ENCODE peak calls at places on chromosome 7, in five cellular contexts. One of them, this sample, is unnamed.

GRCh38 chr7:137684776-137685175 is 162.0 kb downstream of the DGKI start:
- DNase-seq in lower leg skin: no peak
- DNase-seq in prostate gland: no peak
- DNase-seq in sigmoid colon: no peak
- DNase-seq in tibial nerve: no peak
- DNase-seq in this sample: no peak

GRCh38 chr7:65731562-65732035 is 141.3 kb upstream of the VKORC1L1 start:
- DNase-seq in lower leg skin: no peak
- DNase-seq in prostate gland: peak; percentile 28
- DNase-seq in sigmoid colon: peak; percentile 63
- DNase-seq in tibial nerve: no peak
- DNase-seq in this sample: no peak

GRCh38 chr7:130990178-130990832 is 256.3 kb upstream of the KLF14 start:
- DNase-seq in lower leg skin: peak; percentile 68
- DNase-seq in prostate gland: peak; percentile 77
- DNase-seq in sigmoid colon: no peak
- DNase-seq in tibial nerve: no peak
- DNase-seq in this sample: no peak

GRCh38 chr7:149743481-149743880 is 29.9 kb downstream of the ZNF467 start:
- DNase-seq in lower leg skin: no peak
- DNase-seq in prostate gland: no peak
- DNase-seq in sigmoid colon: no peak
- DNase-seq in tibial nerve: no peak
- DNase-seq in this sample: no peak

GRCh38 chr7:151647006-151647405 is 127.3 kb upstream of the RHEB start:
- DNase-seq in lower leg skin: no peak
- DNase-seq in prostate gland: no peak
- DNase-seq in sigmoid colon: no peak
- DNase-seq in tibial nerve: no peak
- DNase-seq in this sample: no peak

GRCh38 chr7:16660702-16661464 is 14.9 kb downstream of the BZW2 start:
- DNase-seq in lower leg skin: no peak
- DNase-seq in prostate gland: no peak
- DNase-seq in sigmoid colon: no peak
- DNase-seq in tibial nerve: no peak
- DNase-seq in this sample: no peak

GRCh38 chr7:13276977-13277376 is 589.5 kb downstream of the ARL4A start:
- DNase-seq in lower leg skin: no peak
- DNase-seq in prostate gland: no peak
- DNase-seq in sigmoid colon: no peak
- DNase-seq in tibial nerve: no peak
- DNase-seq in this sample: no peak

GRCh38 chr7:145692237-145692950 is 424.2 kb upstream of the CNTNAP2 start:
- DNase-seq in lower leg skin: no peak
- DNase-seq in prostate gland: no peak
- DNase-seq in sigmoid colon: no peak
- DNase-seq in tibial nerve: no peak
- DNase-seq in this sample: no peak

GRCh38 chr7:23700058-23700457 is 10.0 kb upstream of the STK31 start:
- DNase-seq in lower leg skin: no peak
- DNase-seq in prostate gland: no peak
- DNase-seq in sigmoid colon: no peak
- DNase-seq in tibial nerve: no peak
- DNase-seq in this sample: no peak

GRCh38 chr7:93938293-93938692 is 16.8 kb downstream of the GNG11 start:
- DNase-seq in lower leg skin: no peak
- DNase-seq in prostate gland: no peak
- DNase-seq in sigmoid colon: no peak
- DNase-seq in tibial nerve: no peak
- DNase-seq in this sample: no peak

GRCh38 chr7:100642534-100642907 is 1.2 kb upstream of the TFR2 start:
- DNase-seq in lower leg skin: no peak
- DNase-seq in prostate gland: no peak
- DNase-seq in sigmoid colon: no peak
- DNase-seq in tibial nerve: no peak
- DNase-seq in this sample: no peak

GRCh38 chr7:80659120-80660055 is 20.9 kb downstream of the CD36 start:
- DNase-seq in lower leg skin: no peak
- DNase-seq in prostate gland: no peak
- DNase-seq in sigmoid colon: no peak
- DNase-seq in tibial nerve: no peak
- DNase-seq in this sample: no peak

GRCh38 chr7:80662252-80662651 is 23.8 kb downstream of the CD36 start:
- DNase-seq in lower leg skin: no peak
- DNase-seq in prostate gland: no peak
- DNase-seq in sigmoid colon: no peak
- DNase-seq in tibial nerve: no peak
- DNase-seq in this sample: no peak

GRCh38 chr7:80665526-80665925 is 27.1 kb downstream of the CD36 start:
- DNase-seq in lower leg skin: no peak
- DNase-seq in prostate gland: no peak
- DNase-seq in sigmoid colon: no peak
- DNase-seq in tibial nerve: no peak
- DNase-seq in this sample: no peak

GRCh38 chr7:80660939-80661338 is 22.5 kb downstream of the CD36 start:
- DNase-seq in lower leg skin: no peak
- DNase-seq in prostate gland: no peak
- DNase-seq in sigmoid colon: no peak
- DNase-seq in tibial nerve: no peak
- DNase-seq in this sample: no peak

GRCh38 chr7:80661729-80662128 is 23.3 kb downstream of the CD36 start:
- DNase-seq in lower leg skin: no peak
- DNase-seq in prostate gland: no peak
- DNase-seq in sigmoid colon: no peak
- DNase-seq in tibial nerve: no peak
- DNase-seq in this sample: no peak
- TF ChIP-seq CTCF in lower leg skin: no peak
- TF ChIP-seq CTCF in prostate gland: no peak
- TF ChIP-seq CTCF in sigmoid colon: no peak
- TF ChIP-seq CTCF in tibial nerve: no peak
- TF ChIP-seq CTCF in this sample: no peak

GRCh38 chr7:972110-972509 is 3.2 kb downstream of the COX19 start:
- DNase-seq in lower leg skin: no peak
- DNase-seq in prostate gland: no peak
- DNase-seq in sigmoid colon: no peak
- DNase-seq in tibial nerve: no peak
- DNase-seq in this sample: no peak
- TF ChIP-seq POLR2A in lower leg skin: no peak
- TF ChIP-seq POLR2A in prostate gland: no peak
- TF ChIP-seq POLR2A in sigmoid colon: no peak
- TF ChIP-seq POLR2A in tibial nerve: no peak
- TF ChIP-seq POLR2A in this sample: no peak

GRCh38 chr7:4188646-4189045 is 493.4 kb upstream of the FOXK1 start:
- DNase-seq in lower leg skin: no peak
- DNase-seq in prostate gland: no peak
- DNase-seq in sigmoid colon: no peak
- DNase-seq in tibial nerve: no peak
- DNase-seq in this sample: no peak
- H3K4me3 ChIP-seq in lower leg skin: no peak overlapping the region
- H3K4me3 ChIP-seq in prostate gland: no peak overlapping the region
- H3K4me3 ChIP-seq in sigmoid colon: peak overlapping the region; percentile 6
- H3K4me3 ChIP-seq in tibial nerve: no peak overlapping the region
- H3K4me3 ChIP-seq in this sample: no peak overlapping the region

GRCh38 chr7:142528608-142529408 is 220.5 kb upstream of the PRSS1 start:
- DNase-seq in lower leg skin: no peak
- DNase-seq in prostate gland: no peak
- DNase-seq in sigmoid colon: no peak
- DNase-seq in tibial nerve: no peak
- DNase-seq in this sample: no peak

GRCh38 chr7:142519790-142520078 is 229.5 kb upstream of the PRSS1 start:
- DNase-seq in lower leg skin: no peak
- DNase-seq in prostate gland: no peak
- DNase-seq in sigmoid colon: no peak
- DNase-seq in tibial nerve: no peak
- DNase-seq in this sample: no peak

GRCh38 chr7:142519077-142519789 is 230.0 kb upstream of the PRSS1 start:
- DNase-seq in lower leg skin: no peak
- DNase-seq in prostate gland: no peak
- DNase-seq in sigmoid colon: no peak
- DNase-seq in tibial nerve: no peak
- DNase-seq in this sample: no peak

GRCh38 chr7:142523821-142524460 is 225.3 kb upstream of the PRSS1 start:
- DNase-seq in lower leg skin: no peak
- DNase-seq in prostate gland: no peak
- DNase-seq in sigmoid colon: no peak
- DNase-seq in tibial nerve: no peak
- DNase-seq in this sample: no peak
- TF ChIP-seq CTCF in lower leg skin: no peak
- TF ChIP-seq CTCF in prostate gland: no peak
- TF ChIP-seq CTCF in sigmoid colon: no peak
- TF ChIP-seq CTCF in tibial nerve: no peak
- TF ChIP-seq CTCF in this sample: no peak

DNA sequence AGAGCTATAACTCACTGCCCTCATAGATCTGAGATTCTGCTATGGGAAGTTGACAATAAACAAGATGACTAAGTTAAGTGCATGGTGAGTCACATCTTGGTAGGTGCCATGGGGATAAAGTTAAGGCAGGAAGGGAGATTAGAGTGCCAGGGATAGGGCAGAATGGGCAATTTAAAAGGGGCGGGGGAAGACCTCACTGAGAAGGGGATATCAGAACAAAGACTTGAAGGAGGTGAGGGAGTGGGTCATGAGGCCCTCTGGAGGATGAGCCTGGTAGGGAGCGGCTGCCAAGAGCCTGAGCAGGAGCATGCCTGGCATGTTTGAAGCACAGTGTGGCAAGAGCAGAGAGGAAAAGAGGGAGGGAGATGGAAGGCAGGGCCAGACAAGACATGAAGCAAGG is 34.8 kb upstream of the INMT start:
- DNase-seq in lower leg skin: no peak
- DNase-seq in prostate gland: no peak
- DNase-seq in sigmoid colon: no peak
- DNase-seq in tibial nerve: no peak
- DNase-seq in this sample: no peak
- TF ChIP-seq POLR2A in lower leg skin: no peak
- TF ChIP-seq POLR2A in prostate gland: no peak
- TF ChIP-seq POLR2A in sigmoid colon: no peak
- TF ChIP-seq POLR2A in tibial nerve: no peak
- TF ChIP-seq POLR2A in this sample: no peak

This sample was measured in esophagus squamous epithelium.